ENCODE peak calls at places on chromosomes 2 and 18, in seven cellular contexts. G is mucosa of descending colon; C is lung; N is adrenal gland; T is globus pallidus; O is stimulated activated CD8-positive, alpha-beta memory T cell treated with anti-CD3 and anti-CD28 coated beads, Interleukin-4, amount 100 ng/mL, for 4 hours; L is SHP77. S is an unnamed sample.

GRCh38 chr2:194992648-194993047 is 664.4 kb upstream of the SLC39A10 start:
- DNase-seq in G (no peak), C (no peak), N (no peak), T (no peak), O (no peak), L (no peak), S (no peak)

GRCh38 chr2:173002751-173003541 is 72.7 kb upstream of the MAP3K20 start:
- DNase-seq in G (no peak), C (no peak), N (no peak), T (no peak), O (no peak), L (peak; percentile 73), S (no peak)

GRCh38 chr2:200048421-200048820 is 93.0 kb downstream of the MAIP1 start:
- DNase-seq in G (no peak), C (no peak), N (no peak), T (no peak), O (no peak), L (no peak), S (no peak)

GRCh38 chr2:226792155-226792871 is 7.3 kb downstream of the IRS1 start:
- DNase-seq in G (no peak), C (no peak), N (no peak), T (no peak), O (no peak), L (no peak), S (no peak)

GRCh38 chr2:216300921-216301320 is 71.4 kb downstream of the MARCHF4 start:
- DNase-seq in G (no peak), C (no peak), N (no peak), T (no peak), O (no peak), L (no peak), S (no peak)

GRCh38 chr2:19351914-19352697 is 6.3 kb downstream of the OSR1 start:
- DNase-seq in G (no peak), C (no peak), N (no peak), T (no peak), O (no peak), L (no peak), S (no peak)

GRCh38 chr2:46351388-46352141 is 54.4 kb downstream of the EPAS1 start:
- DNase-seq in G (peak; percentile 80), C (no peak), N (peak; percentile 38), T (no peak), O (peak; percentile 36), L (no peak), S (no peak)

GRCh38 chr2:120736202-120736954 is 710 bp downstream of the GLI2 start:
- DNase-seq in G (no peak), C (peak; percentile 26), N (peak; percentile 30), T (no peak), O (no peak), L (no peak), S (no peak)

GRCh38 chr2:144785253-144785652 is 265.3 kb upstream of the ZEB2 start:
- DNase-seq in G (no peak), C (no peak), N (no peak), T (no peak), O (no peak), L (no peak), S (no peak)

GRCh38 chr2:129605654-129606053 is 373.8 kb upstream of the RAB6C start:
- DNase-seq in G (no peak), C (no peak), N (peak; percentile 18), T (peak; percentile 24), O (no peak), L (no peak), S (no peak)

GRCh38 chr2:48738806-48739205 is 16.7 kb downstream of the LHCGR start:
- DNase-seq in G (no peak), C (no peak), N (no peak), T (no peak), O (no peak), L (no peak), S (no peak)

GRCh38 chr2:70935468-70936164 is at the start of gene ATP6V1B1:
- DNase-seq in G (no peak), C (no peak), N (no peak), T (no peak), O (no peak), L (peak; percentile 22), S (peak; percentile 28)

GRCh38 chr2:39304200-39304599 is 60.4 kb upstream of the CDKL4 start:
- DNase-seq in G (no peak), C (no peak), N (no peak), T (no peak), O (no peak), L (no peak), S (no peak)

GRCh38 chr2:144099746-144100438 is 420.0 kb downstream of the ZEB2 start:
- DNase-seq in G (no peak), C (no peak), N (no peak), T (no peak), O (no peak), L (no peak), S (no peak)

GRCh38 chr2:105794926-105795574 is 50.3 kb downstream of the NCK2 start:
- DNase-seq in G (no peak), C (no peak), N (no peak), T (no peak), O (no peak), L (no peak), S (no peak)

GRCh38 chr2:150076281-150076680 is 411.2 kb downstream of the RND3 start:
- DNase-seq in G (no peak), C (no peak), N (no peak), T (no peak), O (no peak), L (no peak), S (no peak)

GRCh38 chr2:150167711-150168110 is 319.8 kb downstream of the RND3 start:
- DNase-seq in G (no peak), C (no peak), N (no peak), T (no peak), O (no peak), L (no peak), S (no peak)

GRCh38 chr18:73677458-73677857 is 470.2 kb downstream of the FBXO15 start:
- DNase-seq in G (no peak), C (no peak), N (no peak), T (no peak), O (no peak), L (no peak), S (no peak)

GRCh38 chr2:237591379-237591881 is 896 bp upstream of the RAB17 start:
- DNase-seq in G (no peak), C (peak; percentile 39), N (no peak), T (no peak), O (no peak), L (no peak), S (peak; percentile 27)

GRCh38 chr18:23302514-23302851 is 150.6 kb upstream of the RIOK3 start:
- DNase-seq in G (no peak), C (no peak), N (no peak), T (no peak), O (no peak), L (no peak), S (no peak)

GRCh38 chr2:158894078-158894477 is 74.4 kb upstream of the TANC1 start:
- DNase-seq in G (no peak), C (no peak), N (no peak), T (no peak), O (no peak), L (no peak), S (no peak)

GRCh38 chr18:57030417-57030816 is 116.5 kb upstream of the BOD1L2 start:
- DNase-seq in G (no peak), C (no peak), N (no peak), T (no peak), O (no peak), L (no peak), S (no peak)

GRCh38 chr2:202121532-202122166 is 48.6 kb downstream of the KIAA2012 start:
- DNase-seq in G (no peak), C (peak; percentile 38), N (no peak), T (peak; percentile 47), O (no peak), L (no peak), S (peak; percentile 27)

GRCh38 chr2:142875642-142876041 is 1.8 kb upstream of the KYNU start:
- DNase-seq in G (no peak), C (no peak), N (no peak), T (no peak), O (no peak), L (no peak), S (no peak)

GRCh38 chr2:85998071-85998991 is 107.4 kb downstream of the POLR1A start:
- DNase-seq in G (no peak), C (peak; percentile 58), N (peak; percentile 39), T (no peak), O (no peak), L (no peak), S (no peak)

GRCh38 chr2:238305092-238305862 is 15.0 kb upstream of the TRAF3IP1 start:
- DNase-seq in G (no peak), C (no peak), N (no peak), T (no peak), O (no peak), L (peak; percentile 14), S (no peak)

S was measured in body of pancreas.